ENCODE peak calls at places on chromosomes 16 and 17, in four cellular contexts. K is K562, F is H1, H is GM12878. J is an unnamed sample.

GRCh38 chr16:71399801-71400563 is 41.5 kb downstream of the CALB2 start:
- DNase-seq in H (no peak), K (no peak), F (no peak), J (no peak)

GRCh38 chr16:50992366-50993032 is 158.6 kb downstream of the SALL1 start:
- DNase-seq in H (no peak), K (no peak), F (no peak), J (no peak)

GRCh38 chr16:1620391-1620790 is 8.2 kb downstream of the CRAMP1 start:
- DNase-seq in F (no peak), H (no peak), K (no peak), J (no peak)

GRCh38 chr16:23058576-23058975 is 90.7 kb downstream of the USP31 start:
- DNase-seq in F (no peak), H (no peak), K (no peak), J (no peak)

GRCh38 chr16:1688807-1689560 is 10.9 kb downstream of the JPT2 start:
- DNase-seq in K (no peak), H (no peak), F (no peak), J (peak; percentile 88)

GRCh38 chr16:87216824-87217205 is 100.4 kb downstream of the C16orf95 start:
- DNase-seq in K (no peak), H (no peak), F (no peak), J (no peak)

GRCh38 chr16:51404386-51404785 is 253.3 kb upstream of the SALL1 start:
- DNase-seq in F (no peak), H (no peak), K (no peak), J (no peak)

GRCh38 chr16:29876578-29877249 is 13.7 kb upstream of the CDIPT start:
- DNase-seq in H (no peak), F (no peak), K (peak; percentile 72), J (no peak)

GRCh38 chr17:28916302-28916934 is 13.5 kb upstream of the DHRS13 start:
- DNase-seq in H (no peak), K (no peak), F (no peak), J (peak; percentile 38)

GRCh38 chr17:21532763-21533385 is 156.7 kb downstream of the KCNJ12 start:
- DNase-seq in F (no peak), K (no peak), H (no peak), J (no peak)

GRCh38 chr17:42720996-42721583 is 23.8 kb downstream of the EZH1 start:
- DNase-seq in K (peak; percentile 60), F (no peak), H (no peak), J (peak; percentile 83)

DNA sequence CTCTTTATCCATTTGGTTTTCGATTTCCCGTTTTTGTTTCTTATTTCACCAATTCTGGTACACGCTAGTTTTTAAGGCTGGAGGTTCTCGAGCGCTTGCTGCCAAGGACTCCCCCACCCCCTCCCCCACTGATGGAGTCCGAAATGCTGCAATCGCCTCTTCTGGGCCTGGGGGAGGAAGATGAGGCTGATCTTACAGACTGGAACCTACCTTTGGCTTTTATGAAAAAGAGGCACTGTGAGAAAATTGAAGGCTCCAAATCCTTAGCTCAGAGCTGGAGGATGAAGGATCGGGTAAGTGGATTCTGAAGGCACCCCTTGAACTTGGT is 825 bp downstream of the RPTOR start:
- DNase-seq in K (peak; percentile 68), F (no peak), H (no peak), J (no peak)
- TF ChIP-seq JUND in K (no peak), F (no peak), H (no peak), J (no peak)

DNA sequence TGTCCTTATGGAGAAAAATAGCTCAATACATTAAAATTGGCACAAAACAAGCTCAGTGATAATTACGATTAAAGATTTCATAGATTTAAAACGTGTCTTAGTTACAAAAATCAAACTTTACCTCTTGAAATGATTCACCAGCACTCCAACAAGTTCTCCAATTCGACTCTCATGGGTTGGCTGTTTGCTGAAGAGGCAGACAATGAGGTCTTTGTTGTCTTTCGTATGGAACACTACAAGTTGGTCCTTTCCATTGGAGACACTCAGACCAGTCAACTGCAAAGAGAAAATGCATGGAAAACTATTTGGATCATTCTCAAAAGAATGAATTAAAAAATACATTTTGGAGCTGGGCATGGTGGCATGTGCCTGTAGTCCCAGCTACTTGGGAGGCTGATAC is 118.2 kb downstream of the CDK5R1 start:
- DNase-seq in K (no peak), F (no peak), H (no peak), J (peak; percentile 9)
- TF ChIP-seq BRCA1 in K (no peak), F (no peak), H (no peak), J (no peak)

GRCh38 chr17:79647456-79647915 is 36.6 kb upstream of the RBFOX3 start:
- DNase-seq in K (no peak), F (no peak), H (no peak), J (no peak)
- TF ChIP-seq JUND in K (no peak), F (no peak), H (no peak), J (no peak)

DNA sequence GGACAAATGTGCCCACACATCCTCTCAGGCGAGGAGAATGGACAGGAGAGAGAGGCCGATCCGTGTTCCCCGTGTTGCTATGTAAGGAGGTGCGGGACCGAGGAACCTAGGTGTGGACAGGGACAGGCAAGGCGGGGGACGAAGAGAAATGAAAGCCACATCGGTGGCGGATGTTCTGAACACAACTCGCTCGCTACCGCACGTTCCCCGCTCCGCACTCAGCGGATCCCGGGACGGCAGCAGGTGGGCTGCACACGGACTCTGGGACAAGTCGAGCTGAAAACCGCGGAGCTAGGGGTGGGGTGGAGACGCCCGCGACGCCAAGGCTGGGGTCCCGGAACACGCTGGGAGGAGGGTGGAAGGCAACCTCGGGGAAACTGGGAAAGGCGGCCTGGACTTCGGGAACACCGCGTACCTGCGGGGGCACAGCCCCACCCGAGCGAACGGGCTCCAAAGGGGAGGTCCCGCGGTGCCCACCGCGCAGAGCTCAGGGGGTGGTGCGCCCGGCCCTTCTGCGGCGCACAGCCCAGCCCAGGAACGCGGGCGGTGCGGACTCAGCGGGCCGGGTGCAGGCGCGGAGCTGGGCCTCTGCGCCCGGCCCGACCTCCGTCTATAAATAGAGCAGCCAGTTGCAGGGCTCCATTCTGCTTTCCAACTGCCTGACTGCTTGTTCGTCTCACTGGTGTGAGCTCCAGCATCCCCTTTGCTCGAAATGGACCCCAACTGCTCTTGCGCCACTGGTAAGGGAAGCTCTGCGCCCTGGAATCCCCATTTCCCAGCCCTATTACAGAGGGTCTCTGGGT is at the start of gene MT1E:
- DNase-seq in F (no peak), H (no peak), K (no peak), J (peak; percentile 63)
- TF ChIP-seq BRCA1 in F (no peak), H (no peak), K (no peak), J (no peak)

GRCh38 chr17:63433746-63434591 is 12.1 kb downstream of the CYB561 start:
- DNase-seq in K (no peak), F (no peak), H (no peak), J (no peak)
- TF ChIP-seq JUND in K (no peak), F (no peak), H (no peak), J (no peak)

GRCh38 chr16:4607841-4608703 is 6.6 kb downstream of the UBALD1 start:
- DNase-seq in K (peak; percentile 8), F (no peak), H (no peak), J (no peak)

GRCh38 chr16:4606354-4606753 is 8.3 kb downstream of the UBALD1 start:
- DNase-seq in K (peak; percentile 18), F (no peak), H (no peak), J (no peak)

GRCh38 chr16:4609200-4610010 is 5.3 kb downstream of the UBALD1 start:
- DNase-seq in H (no peak), F (no peak), K (no peak), J (no peak)

GRCh38 chr16:4610011-4611005 is 4.4 kb downstream of the UBALD1 start:
- DNase-seq in F (no peak), H (no peak), K (no peak), J (no peak)

GRCh38 chr16:4608704-4608980 is 6.0 kb downstream of the UBALD1 start:
- DNase-seq in K (peak; percentile 9), F (no peak), H (no peak), J (no peak)
- TF ChIP-seq BRCA1 in K (no peak), F (no peak), H (no peak), J (no peak)

DNA sequence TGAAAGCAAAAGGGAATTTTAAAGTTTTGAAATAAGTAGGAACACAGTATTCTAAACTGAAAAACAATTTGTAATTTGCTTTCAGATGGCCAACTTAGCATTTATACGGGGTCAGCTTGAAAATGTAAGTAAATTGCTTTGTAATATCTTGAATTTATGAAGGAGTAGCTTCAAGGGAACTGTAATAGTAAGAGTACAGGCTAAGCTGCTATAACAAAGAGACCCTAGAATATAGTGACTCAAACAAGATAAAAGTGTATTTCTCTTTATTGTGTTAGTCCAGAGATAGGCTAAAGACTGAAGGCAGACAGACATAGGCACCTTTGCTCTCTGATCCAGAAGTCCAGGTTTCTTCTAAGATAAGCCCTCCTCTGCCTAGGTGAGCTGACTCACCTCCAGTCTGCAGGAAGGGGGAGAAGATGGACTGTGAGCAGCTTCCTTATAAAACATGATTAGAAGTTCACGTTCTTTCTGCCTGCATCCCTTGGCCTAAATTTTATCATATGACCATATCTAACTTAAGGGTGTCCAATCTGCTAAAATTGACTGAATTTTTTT is 3.2 kb downstream of the TTC19 start:
- DNase-seq in K (no peak), H (no peak), F (no peak), J (no peak)
- TF ChIP-seq JUND in K (no peak), H (no peak), F (no peak), J (no peak)

J was measured in HepG2.